ENCODE peak calls at places on chromosomes 11 and 22, in five cellular contexts. O is astrocyte, K is adipocyte, T is anterior cingulate cortex, W is NCI-H2081. C is an unnamed sample.

GRCh38 chr22:17964153-17964552 is 60.2 kb downstream of the MICAL3 start:
- DNase-seq in K (peak; percentile 37), O (peak; percentile 47), W (no peak), T (no peak), C (no peak)

GRCh38 chr11:69127091-69127850 is 28.5 kb upstream of the SMIM38 start:
- DNase-seq in O (peak; percentile 19), T (no peak), K (no peak), W (no peak), C (no peak)

GRCh38 chr22:28128827-28129226 is 209.8 kb upstream of the PITPNB start:
- DNase-seq in K (no peak), W (no peak), T (no peak), O (no peak), C (no peak)

GRCh38 chr22:42022162-42022847 is 23.7 kb downstream of the WBP2NL start:
- DNase-seq in W (no peak), K (no peak), T (no peak), O (no peak), C (no peak)

GRCh38 chr11:20003357-20003756 is 156.9 kb downstream of the DBX1 start:
- DNase-seq in O (no peak), T (no peak), K (no peak), W (no peak), C (no peak)

GRCh38 chr11:61917357-61918109 is at the start of gene RAB3IL1:
- DNase-seq in O (no peak), K (peak; percentile 86), T (no peak), W (no peak), C (no peak)

GRCh38 chr11:85961930-85962363 is 106.8 kb downstream of the CCDC83 start:
- DNase-seq in W (peak; percentile 43), K (no peak), T (no peak), O (peak; percentile 80), C (no peak)

GRCh38 chr11:96112192-96113099 is 188.5 kb upstream of the MTMR2 start:
- DNase-seq in W (no peak), T (no peak), K (peak; percentile 50), O (no peak), C (no peak)

GRCh38 chr22:31329453-31330215 is 16.5 kb downstream of the PATZ1 start:
- DNase-seq in O (no peak), T (no peak), W (no peak), K (no peak), C (no peak)

GRCh38 chr11:112195906-112196305 is 20.6 kb downstream of the BCO2 start:
- DNase-seq in T (no peak), K (peak; percentile 43), O (peak; percentile 36), W (no peak), C (no peak)

GRCh38 chr11:32034680-32035079 is 56.2 kb upstream of the RCN1 start:
- DNase-seq in W (no peak), K (no peak), T (no peak), O (peak; percentile 67), C (no peak)

GRCh38 chr11:76232026-76232665 is 25.8 kb upstream of the WNT11 start:
- DNase-seq in T (no peak), W (no peak), O (no peak), K (no peak), C (no peak)

GRCh38 chr11:72221386-72221785 is 3.2 kb upstream of the INPPL1 start:
- DNase-seq in T (no peak), K (no peak), O (no peak), W (no peak), C (no peak)

GRCh38 chr11:95108159-95108611 is 18.5 kb downstream of the ENDOD1 start:
- DNase-seq in W (no peak), O (peak; percentile 84), T (no peak), K (no peak), C (peak; percentile 12)